ENCODE peak calls at places on chromosomes 11 and 22, in ten cellular contexts. C is CD4-positive, alpha-beta T cell; J is SK-N-SH; O is mammary epithelial cell; L is B cell; E is uterus; K is ovary; H is HCT116; P is glutamatergic neuron; D is IMR-90. N is an unnamed sample.

GRCh38 chr11:15903246-15903645 is 453.1 kb downstream of the SOX6 start:
- DNase-seq in C (no peak), J (peak), O (peak), L (no peak), E (no peak), K (no peak), H (no peak), P (no peak), D (no peak), N (no peak)

GRCh38 chr11:131658414-131658813 is 288.0 kb downstream of the NTM start:
- DNase-seq in C (no peak), J (no peak), O (no peak), L (no peak), E (no peak), K (no peak), H (no peak), P (no peak), D (no peak), N (no peak)

GRCh38 chr11:70174846-70175764 is 28.0 kb upstream of the FADD start:
- DNase-seq in C (no peak), J (no peak), O (no peak), L (no peak), E (no peak), K (no peak), H (no peak), P (no peak), D (no peak), N (no peak)

GRCh38 chr11:9605742-9606141 is 32.3 kb downstream of the WEE1 start:
- DNase-seq in C (no peak), J (no peak), O (no peak), L (no peak), E (no peak), K (no peak), H (no peak), P (no peak), D (no peak), N (no peak)

GRCh38 chr11:2539761-2540520 is 95.1 kb downstream of the KCNQ1 start:
- DNase-seq in C (no peak), J (no peak), O (no peak), L (no peak), E (no peak), K (peak), H (no peak), P (peak), D (no peak), N (no peak)

GRCh38 chr11:46300270-46300669 is 22.8 kb downstream of the CREB3L1 start:
- DNase-seq in C (no peak), J (no peak), O (peak), L (no peak), E (no peak), K (no peak), H (no peak), P (no peak), D (no peak), N (no peak)

GRCh38 chr22:45211848-45212247 is 28.8 kb downstream of the KIAA0930 start:
- DNase-seq in C (no peak), J (no peak), O (no peak), L (no peak), E (no peak), K (no peak), H (no peak), P (no peak), D (no peak), N (no peak)

GRCh38 chr11:45676522-45677095 is 11.2 kb upstream of the CHST1 start:
- DNase-seq in C (no peak), J (no peak), O (no peak), L (no peak), E (no peak), K (no peak), H (no peak), P (no peak), D (no peak), N (no peak)

GRCh38 chr11:76723142-76723541 is 52.6 kb upstream of the LRRC32 start:
- DNase-seq in C (no peak), J (no peak), O (no peak), L (no peak), E (no peak), K (no peak), H (no peak), P (no peak), D (no peak), N (no peak)

GRCh38 chr11:27610287-27610686 is 90.0 kb downstream of the BDNF start:
- DNase-seq in C (no peak), J (no peak), O (no peak), L (no peak), E (no peak), K (no peak), H (no peak), P (no peak), D (no peak), N (no peak)

GRCh38 chr11:130312046-130312445 is 2.7 kb downstream of the ZBTB44 start:
- DNase-seq in C (no peak), J (no peak), O (no peak), L (no peak), E (no peak), K (no peak), H (no peak), P (no peak), D (no peak), N (no peak)

GRCh38 chr22:48938741-48939140 is 888.9 kb downstream of the BRD1 start:
- DNase-seq in C (peak), J (no peak), O (no peak), L (no peak), E (no peak), K (no peak), H (no peak), P (no peak), D (no peak), N (no peak)

GRCh38 chr11:28176231-28176853 is 68.2 kb downstream of the METTL15 start:
- DNase-seq in C (no peak), J (no peak), O (peak), L (no peak), E (no peak), K (no peak), H (peak), P (no peak), D (no peak), N (peak)

GRCh38 chr22:44330188-44330726 is 17.5 kb upstream of the SHISAL1 start:
- DNase-seq in C (no peak), J (no peak), O (no peak), L (no peak), E (no peak), K (no peak), H (no peak), P (no peak), D (no peak), N (no peak)

GRCh38 chr22:27666272-27666997 is 135.1 kb downstream of the MN1 start:
- DNase-seq in C (no peak), J (no peak), O (no peak), L (no peak), E (no peak), K (no peak), H (no peak), P (no peak), D (no peak), N (no peak)

DNA sequence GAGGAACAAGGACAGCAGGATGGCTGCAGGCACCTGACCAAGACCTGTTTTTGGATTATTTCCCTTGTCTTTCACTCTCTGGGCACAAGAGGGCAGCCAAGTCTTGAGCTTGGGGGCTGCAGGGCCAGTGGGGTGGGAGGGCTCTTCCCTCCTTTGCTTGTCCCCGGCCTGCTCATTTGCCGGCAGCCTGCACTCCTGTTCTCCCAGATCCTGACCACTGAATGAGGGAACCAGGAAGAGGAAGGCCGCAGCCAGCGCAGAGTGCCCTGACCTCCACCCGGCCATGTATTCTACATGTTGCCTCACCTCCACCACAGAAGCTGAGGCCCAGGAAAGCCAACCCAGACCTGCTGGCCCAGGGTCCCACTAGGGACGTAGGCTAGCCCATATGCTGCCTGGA is 15.5 kb upstream of the NNMT start:
- DNase-seq in C (no peak), J (peak), O (peak), L (no peak), E (peak), K (peak), H (peak), P (peak), D (peak), N (peak)
- TF ChIP-seq CTCF in C (peak), J (peak), O (peak), L (peak), E (peak), K (peak), H (peak), P (peak), D (peak), N (peak)

GRCh38 chr22:25361899-25362214 is 142.4 kb downstream of the CRYBB2 start:
- DNase-seq in C (no peak), J (no peak), O (no peak), L (no peak), E (no peak), K (no peak), H (no peak), P (no peak), D (no peak), N (no peak)

GRCh38 chr22:25362883-25363240 is 143.4 kb downstream of the CRYBB2 start:
- DNase-seq in C (no peak), J (no peak), O (no peak), L (no peak), E (no peak), K (no peak), H (no peak), P (no peak), D (no peak), N (no peak)

GRCh38 chr22:25360891-25361645 is 141.6 kb downstream of the CRYBB2 start:
- DNase-seq in C (peak), J (no peak), O (no peak), L (no peak), E (peak), K (no peak), H (no peak), P (peak), D (no peak), N (no peak)

GRCh38 chr22:25363474-25363873 is 144.0 kb downstream of the CRYBB2 start:
- DNase-seq in C (no peak), J (no peak), O (no peak), L (no peak), E (no peak), K (no peak), H (no peak), P (peak), D (no peak), N (no peak)

GRCh38 chr22:25362215-25362882 is 142.9 kb downstream of the CRYBB2 start:
- DNase-seq in C (peak), J (peak), O (no peak), L (peak), E (peak), K (peak), H (peak), P (peak), D (peak), N (peak)
- TF ChIP-seq CTCF in C (peak), J (peak), O (peak), L (peak), E (peak), K (peak), H (peak), P (peak), D (peak), N (peak)

DNA sequence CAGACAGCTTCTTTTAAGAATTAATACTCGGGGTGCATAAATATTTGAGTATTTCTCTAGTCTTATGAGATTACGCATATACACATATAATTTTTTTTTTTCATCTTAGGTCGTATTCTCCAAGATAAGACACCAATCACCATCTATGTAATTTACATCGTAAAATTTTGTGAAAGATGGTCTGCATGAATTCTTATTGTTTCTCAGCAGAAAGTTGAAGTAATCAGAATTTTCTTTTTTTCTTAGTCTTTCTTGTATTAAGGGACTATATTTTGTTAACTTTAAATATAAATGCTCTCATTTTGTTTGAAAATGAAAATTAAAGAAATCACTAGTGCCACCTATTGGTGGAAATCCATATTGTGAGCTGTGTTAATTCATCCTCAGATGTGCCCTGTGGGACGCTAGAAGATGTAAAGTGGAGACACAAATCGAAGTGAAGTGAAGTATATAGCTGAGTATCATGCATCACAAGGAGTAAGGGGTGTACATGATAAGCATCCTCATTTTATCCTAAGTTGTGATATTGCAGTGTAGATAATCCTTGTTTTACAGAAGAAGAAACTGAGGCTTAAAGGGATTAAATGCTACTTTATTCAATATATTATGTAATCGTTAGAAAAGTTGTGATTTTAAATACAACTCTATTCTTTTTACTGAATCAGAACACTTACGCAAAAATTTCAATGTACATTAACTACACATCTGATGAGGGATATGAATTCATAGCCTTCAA is 2084.3 kb downstream of the LRRC4C start:
- DNase-seq in C (no peak), J (peak), O (peak), L (no peak), E (no peak), K (no peak), H (peak), P (no peak), D (peak), N (peak)
- TF ChIP-seq CTCF in C (peak), J (peak), O (peak), L (peak), E (no peak), K (no peak), H (peak), P (peak), D (peak), N (peak)

GRCh38 chr11:99154277-99154676 is 133.5 kb downstream of the CNTN5 start:
- DNase-seq in C (no peak), J (no peak), O (no peak), L (no peak), E (no peak), K (no peak), H (no peak), P (no peak), D (no peak), N (no peak)

DNA sequence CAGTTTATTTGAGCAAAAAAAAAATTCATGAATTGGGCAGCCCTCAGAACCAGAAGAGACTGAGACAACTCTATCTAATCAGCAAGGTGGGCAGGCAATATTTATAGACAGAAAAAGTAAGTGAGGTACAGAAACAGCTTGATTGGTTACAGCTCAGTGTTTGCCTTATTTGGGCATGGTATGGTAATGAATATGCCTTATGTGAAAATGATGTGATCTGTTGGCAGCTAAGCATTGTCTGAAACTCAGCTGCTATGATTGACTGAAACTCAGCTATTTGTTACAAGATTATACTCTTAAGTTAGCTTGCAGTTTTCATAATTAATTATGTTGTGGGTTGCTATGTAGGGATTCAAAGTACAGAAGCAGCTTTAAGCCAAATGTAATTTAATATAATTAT is 127.6 kb downstream of the CNTN5 start:
- DNase-seq in C (no peak), J (no peak), O (no peak), L (no peak), E (no peak), K (no peak), H (no peak), P (no peak), D (no peak), N (no peak)
- TF ChIP-seq CTCF in C (no peak), J (no peak), O (no peak), L (no peak), E (no peak), K (no peak), H (no peak), P (no peak), D (no peak), N (no peak)

GRCh38 chr11:12269446-12270214 is 107.7 kb upstream of the PARVA start:
- DNase-seq in C (no peak), J (peak), O (no peak), L (no peak), E (no peak), K (no peak), H (no peak), P (no peak), D (no peak), N (no peak)

GRCh38 chr11:12264361-12264760 is 113.0 kb upstream of the PARVA start:
- DNase-seq in C (no peak), J (no peak), O (no peak), L (no peak), E (no peak), K (no peak), H (no peak), P (no peak), D (no peak), N (no peak)

GRCh38 chr11:12267921-12268320 is 109.5 kb upstream of the PARVA start:
- DNase-seq in C (no peak), J (no peak), O (no peak), L (no peak), E (no peak), K (no peak), H (no peak), P (no peak), D (no peak), N (no peak)

GRCh38 chr11:12269104-12269441 is 108.3 kb upstream of the PARVA start:
- DNase-seq in C (no peak), J (peak), O (peak), L (no peak), E (peak), K (no peak), H (no peak), P (peak), D (peak), N (no peak)

DNA sequence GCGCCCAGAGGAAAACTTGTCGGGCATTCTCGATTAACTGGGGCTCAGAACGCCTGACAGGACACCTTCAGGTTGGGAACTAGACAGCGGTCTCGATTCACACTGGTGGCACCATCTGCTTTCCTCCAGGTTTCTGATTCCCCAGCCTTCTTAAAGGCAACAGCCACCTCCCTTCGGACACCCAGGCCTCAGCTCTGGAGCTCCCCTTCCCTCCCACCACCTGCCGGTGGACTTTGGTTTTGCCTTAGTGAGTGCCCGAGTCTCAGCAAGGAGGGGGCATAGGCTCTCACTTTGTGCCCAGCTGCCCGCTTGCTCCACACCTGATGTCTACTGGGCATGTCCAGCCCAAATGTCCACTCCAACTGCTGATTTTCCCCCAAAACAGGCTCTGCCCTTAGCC is 110.4 kb upstream of the PARVA start:
- DNase-seq in C (no peak), J (no peak), O (no peak), L (no peak), E (no peak), K (no peak), H (no peak), P (no peak), D (no peak), N (no peak)
- TF ChIP-seq CTCF in C (no peak), J (no peak), O (no peak), L (no peak), E (no peak), K (no peak), H (no peak), P (no peak), D (no peak), N (no peak)

DNA sequence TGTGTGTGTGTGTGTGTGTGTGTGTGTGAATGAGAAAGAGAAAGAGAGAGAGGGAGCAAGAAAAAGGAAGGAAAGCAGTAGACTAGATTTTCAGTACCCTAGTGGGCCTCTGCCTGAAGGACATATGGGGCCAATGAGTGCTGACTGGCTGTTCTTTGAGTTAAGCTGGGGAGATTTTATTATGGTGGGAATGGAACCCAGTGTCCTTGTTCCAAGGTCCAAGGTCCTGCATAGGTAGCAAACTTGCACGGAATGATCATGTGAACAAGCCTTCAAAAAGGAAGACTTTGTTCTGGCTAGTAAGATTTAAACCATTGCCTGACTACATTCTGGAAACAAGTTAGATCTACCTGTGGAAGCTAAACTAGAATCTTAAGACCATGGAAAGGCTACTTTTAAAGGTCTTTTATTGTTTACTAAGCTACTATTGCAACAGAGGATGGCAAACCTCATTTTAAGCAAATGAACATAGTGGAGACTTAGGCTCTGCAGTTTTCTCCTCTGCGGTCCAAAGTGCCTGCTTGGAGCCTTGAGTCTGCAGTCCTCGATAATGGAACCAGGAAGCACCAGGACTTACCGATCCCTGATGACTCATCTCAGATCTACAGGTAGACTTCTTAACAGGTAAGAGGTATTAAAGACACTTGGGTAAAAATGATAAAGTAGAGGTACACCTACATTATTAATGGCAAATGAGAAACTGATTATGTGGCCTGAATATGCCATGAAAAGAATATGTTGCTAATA is 10.2 kb upstream of the GRAMD1B start:
- DNase-seq in C (no peak), J (no peak), O (no peak), L (no peak), E (no peak), K (no peak), H (no peak), P (no peak), D (no peak), N (no peak)
- TF ChIP-seq CTCF in C (no peak), J (no peak), O (no peak), L (no peak), E (no peak), K (no peak), H (no peak), P (no peak), D (no peak), N (no peak)

DNA sequence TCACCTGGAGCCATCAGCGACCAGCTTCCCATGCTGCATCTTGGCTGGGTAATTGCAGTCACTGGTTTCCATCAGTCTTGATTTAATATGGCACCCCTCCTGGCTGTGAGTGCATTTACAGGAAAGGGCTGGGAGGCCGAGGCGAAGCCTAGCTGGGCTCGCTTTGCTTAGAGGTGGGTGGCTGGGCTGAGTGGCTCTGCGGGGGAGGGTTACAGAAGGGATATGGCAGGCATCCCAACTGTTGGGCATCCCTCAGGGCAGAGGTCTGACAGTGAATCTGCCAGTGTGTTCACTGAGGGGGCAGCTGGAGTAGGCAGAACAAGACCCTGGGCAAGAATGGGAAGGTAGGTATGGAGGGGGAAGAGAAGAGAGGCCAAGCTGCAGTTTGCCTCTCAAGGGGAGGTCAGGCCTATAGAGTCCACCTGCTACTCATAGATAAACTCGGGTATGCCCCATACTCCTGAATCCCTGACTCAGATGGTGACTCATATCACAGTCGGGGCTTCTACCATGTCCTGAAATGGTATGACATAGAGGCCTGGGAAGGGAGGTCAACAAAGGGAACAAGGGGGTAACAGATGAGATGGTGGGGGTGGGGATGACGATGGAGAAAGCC is 77.5 kb upstream of the PHOX2A start:
- DNase-seq in C (no peak), J (peak), O (peak), L (no peak), E (no peak), K (no peak), H (no peak), P (no peak), D (peak), N (peak)
- TF ChIP-seq CTCF in C (no peak), J (no peak), O (no peak), L (no peak), E (no peak), K (no peak), H (no peak), P (no peak), D (no peak), N (no peak)

N was measured in HFFc6.